ENCODE peak calls at places on chromosomes 7 and 10, in eight cellular contexts. K is AG08395; X is stimulated activated CD8-positive, alpha-beta memory T cell treated with anti-CD3 and anti-CD28 coated beads, Interleukin-2, amount 100 ng/mL, for 48 hours; Y is upper lobe of right lung; W is retina; C is T-helper 2 cell; G is ELR; P is NCI-H748 treated with DMSO at 0.1 percent for 48 hours. H is an unnamed sample.

GRCh38 chr7:132575336-132575986 is 809 bp downstream of the PLXNA4 start:
- DNase-seq in P (peak; percentile 28), C (no peak), G (peak; percentile 36), X (no peak), K (peak; percentile 80), Y (no peak), W (peak; percentile 81), H (peak; percentile 62)

GRCh38 chr7:29516491-29516890 is 47.1 kb upstream of the PRR15 start:
- DNase-seq in Y (no peak), K (no peak), G (no peak), C (no peak), P (no peak), W (no peak), X (no peak), H (no peak)

GRCh38 chr7:22728416-22729029 is 1.5 kb downstream of the IL6 start:
- DNase-seq in P (peak; percentile 54), W (no peak), X (no peak), G (peak; percentile 87), C (peak; percentile 37), K (peak; percentile 50), Y (no peak), H (no peak)

GRCh38 chr10:122471531-122472177 is 10.3 kb downstream of the HTRA1 start:
- DNase-seq in Y (no peak), P (no peak), X (no peak), G (peak; percentile 70), C (no peak), K (no peak), W (no peak), H (no peak)

GRCh38 chr7:84412161-84412969 is 217.8 kb upstream of the SEMA3A start:
- DNase-seq in Y (no peak), K (peak; percentile 75), P (no peak), C (no peak), X (no peak), G (peak; percentile 96), W (peak; percentile 48), H (no peak)

GRCh38 chr7:24732646-24733413 is 24.4 kb downstream of the GSDME start:
- DNase-seq in K (peak; percentile 48), C (peak; percentile 7), W (no peak), P (no peak), X (no peak), Y (no peak), G (peak; percentile 67), H (no peak)

GRCh38 chr7:140587243-140587642 is 53.4 kb downstream of the DENND2A start:
- DNase-seq in C (no peak), G (no peak), Y (no peak), K (no peak), W (no peak), X (no peak), P (no peak), H (no peak)

GRCh38 chr10:980468-980867 is 7.8 kb upstream of the GTPBP4 start:
- DNase-seq in C (no peak), P (no peak), Y (no peak), G (no peak), W (no peak), K (no peak), X (no peak), H (no peak)

GRCh38 chr7:30743371-30744074 is 8.4 kb upstream of the INMT start:
- DNase-seq in G (peak; percentile 58), K (peak; percentile 71), P (no peak), W (no peak), X (no peak), Y (no peak), C (no peak), H (peak; percentile 39)

GRCh38 chr10:124164252-124164651 is 70.9 kb upstream of the CHST15 start:
- DNase-seq in C (no peak), K (no peak), W (no peak), P (no peak), X (no peak), G (no peak), Y (no peak), H (no peak)

GRCh38 chr10:110398419-110399162 is 93.9 kb upstream of the SMNDC1 start:
- DNase-seq in G (peak; percentile 100), K (peak; percentile 96), W (no peak), C (no peak), Y (no peak), X (no peak), P (no peak), H (no peak)

GRCh38 chr10:48507933-48508830 is 96.7 kb downstream of the ARHGAP22 start:
- DNase-seq in K (no peak), P (peak; percentile 5), C (no peak), W (no peak), Y (no peak), X (no peak), G (peak; percentile 28), H (no peak)

GRCh38 chr7:132783824-132784223 is 207.6 kb upstream of the PLXNA4 start:
- DNase-seq in X (no peak), G (peak; percentile 93), Y (no peak), P (no peak), C (no peak), W (no peak), K (peak; percentile 36), H (no peak)

GRCh38 chr7:3922175-3922635 is 621.2 kb downstream of the SDK1 start:
- DNase-seq in C (no peak), X (no peak), K (peak; percentile 4), G (peak; percentile 65), W (peak; percentile 61), P (no peak), Y (no peak), H (peak; percentile 83)

GRCh38 chr7:91940171-91940570 is 491 bp upstream of the AKAP9 start:
- DNase-seq in C (peak; percentile 53), Y (no peak), G (peak; percentile 46), W (no peak), K (peak; percentile 22), X (peak; percentile 0), P (peak; percentile 41), H (peak; percentile 56)

GRCh38 chr7:138900040-138900828 is 81.0 kb downstream of the KIAA1549 start:
- DNase-seq in C (no peak), W (no peak), K (no peak), X (no peak), P (no peak), Y (no peak), G (peak; percentile 42), H (no peak)

GRCh38 chr7:48389977-48390376 is 218.7 kb downstream of the ABCA13 start:
- DNase-seq in C (peak; percentile 2), X (no peak), W (no peak), Y (no peak), G (peak; percentile 7), P (no peak), K (no peak), H (no peak)

GRCh38 chr10:29955308-29955935 is 104.0 kb downstream of the JCAD start:
- DNase-seq in C (no peak), K (no peak), P (no peak), G (peak; percentile 22), W (no peak), X (no peak), Y (no peak), H (no peak)